ENCODE peak calls at places on chromosomes 11 and 22, in seven cellular contexts. S is GM10248, D is NCI-H774, J is fibroblast of mammary gland, F is kidney glomerular epithelial cell, K is left colon, N is neural progenitor cell. P is an unnamed sample.

GRCh38 chr22:27881404-27881803 is 37.7 kb downstream of the PITPNB start:
- DNase-seq in S (no peak), D (no peak), J (peak), F (no peak), K (no peak), N (peak), P (no peak)

GRCh38 chr11:33976351-33977199 is 75.0 kb upstream of the CAPRIN1 start:
- DNase-seq in S (no peak), D (no peak), J (peak), F (peak), K (no peak), N (no peak), P (no peak)

GRCh38 chr11:16347928-16348685 is 8.2 kb downstream of the SOX6 start:
- DNase-seq in S (no peak), D (no peak), J (peak), F (no peak), K (no peak), N (no peak), P (no peak)

GRCh38 chr22:22818861-22819855 is 68.5 kb upstream of the IGLL5 start:
- DNase-seq in S (peak), D (no peak), J (no peak), F (no peak), K (no peak), N (no peak), P (peak)

GRCh38 chr11:134762248-134763029 is 350.4 kb upstream of the B3GAT1 start:
- DNase-seq in S (peak), D (peak), J (peak), F (no peak), K (no peak), N (no peak), P (no peak)

GRCh38 chr11:123111465-123111864 is 49.5 kb upstream of the HSPA8 start:
- DNase-seq in S (peak), D (peak), J (peak), F (peak), K (no peak), N (peak), P (peak)

GRCh38 chr22:32469799-32470212 is 4.8 kb upstream of the FBXO7 start:
- DNase-seq in S (no peak), D (no peak), J (peak), F (peak), K (no peak), N (no peak), P (no peak)

GRCh38 chr22:36546092-36546804 is 17.3 kb upstream of the EIF3D start:
- DNase-seq in S (peak), D (peak), J (peak), F (peak), K (no peak), N (peak), P (peak)

GRCh38 chr11:77602385-77603105 is 12.8 kb downstream of the AQP11 start:
- DNase-seq in S (no peak), D (no peak), J (peak), F (peak), K (no peak), N (no peak), P (no peak)

GRCh38 chr11:45371251-45371749 is 85.2 kb upstream of the SYT13 start:
- DNase-seq in S (peak), D (peak), J (peak), F (peak), K (no peak), N (peak), P (peak)

GRCh38 chr11:44851496-44851895 is 99.2 kb downstream of the TP53I11 start:
- DNase-seq in S (no peak), D (no peak), J (no peak), F (no peak), K (no peak), N (no peak), P (no peak)

GRCh38 chr11:65435330-65435931 is 12.8 kb downstream of the NEAT1 start:
- DNase-seq in S (no peak), D (no peak), J (peak), F (no peak), K (peak), N (no peak), P (no peak)

GRCh38 chr11:116507849-116508695 is 264.7 kb downstream of the BUD13 start:
- DNase-seq in S (no peak), D (no peak), J (no peak), F (no peak), K (no peak), N (no peak), P (no peak)

GRCh38 chr22:46012182-46012880 is 35.4 kb upstream of the WNT7B start:
- DNase-seq in S (no peak), D (no peak), J (no peak), F (no peak), K (peak), N (no peak), P (no peak)

GRCh38 chr22:31800065-31800464 is 46.2 kb downstream of the DEPDC5 start:
- DNase-seq in S (no peak), D (no peak), J (peak), F (no peak), K (no peak), N (no peak), P (no peak)

GRCh38 chr11:108853864-108854263 is 189.0 kb downstream of the DDX10 start:
- DNase-seq in S (no peak), D (no peak), J (no peak), F (no peak), K (no peak), N (peak), P (peak)

GRCh38 chr22:50481440-50482106 is at the start of gene ADM2:
- DNase-seq in S (peak), D (no peak), J (no peak), F (no peak), K (no peak), N (peak), P (no peak)

GRCh38 chr11:128246364-128247234 is 340.8 kb downstream of the ETS1 start:
- DNase-seq in S (no peak), D (no peak), J (peak), F (no peak), K (no peak), N (peak), P (no peak)

GRCh38 chr11:6757373-6757967 is 14.3 kb downstream of the OR2AG2 start:
- DNase-seq in S (peak), D (peak), J (peak), F (peak), K (peak), N (peak), P (peak)

GRCh38 chr11:108947654-108948570 is 283.0 kb downstream of the DDX10 start:
- DNase-seq in S (no peak), D (no peak), J (peak), F (no peak), K (no peak), N (no peak), P (no peak)

GRCh38 chr11:74018331-74019005 is 9.6 kb upstream of the UCP3 start:
- DNase-seq in S (no peak), D (no peak), J (peak), F (no peak), K (peak), N (no peak), P (no peak)

GRCh38 chr11:22432331-22433065 is 94.3 kb downstream of the SLC17A6 start:
- DNase-seq in S (peak), D (no peak), J (peak), F (no peak), K (no peak), N (peak), P (no peak)

GRCh38 chr11:68471360-68472340 is 11.1 kb downstream of the PPP6R3 start:
- DNase-seq in S (peak), D (no peak), J (peak), F (peak), K (no peak), N (no peak), P (peak)

GRCh38 chr11:66639066-66639813 is 737 bp downstream of the RBM4 start:
- DNase-seq in S (no peak), D (peak), J (peak), F (no peak), K (no peak), N (no peak), P (peak)

GRCh38 chr11:61797263-61797944 is 4.7 kb downstream of the FEN1 start:
- DNase-seq in S (peak), D (peak), J (peak), F (peak), K (peak), N (peak), P (peak)

GRCh38 chr22:45968003-45968650 is 8.8 kb downstream of the WNT7B start:
- DNase-seq in S (no peak), D (no peak), J (peak), F (no peak), K (no peak), N (no peak), P (no peak)

GRCh38 chr22:37563153-37564081 is 3.1 kb downstream of the CDC42EP1 start:
- DNase-seq in S (no peak), D (no peak), J (peak), F (peak), K (peak), N (no peak), P (no peak)

GRCh38 chr11:123194308-123195181 is 503 bp downstream of the CLMP start:
- DNase-seq in S (no peak), D (no peak), J (peak), F (no peak), K (no peak), N (peak), P (no peak)

GRCh38 chr11:119338946-119339580 is 1.6 kb downstream of the C1QTNF5 start:
- DNase-seq in S (no peak), D (no peak), J (no peak), F (no peak), K (no peak), N (no peak), P (no peak)

GRCh38 chr11:122007611-122008071 is 108.4 kb downstream of the BLID start:
- DNase-seq in S (no peak), D (no peak), J (peak), F (no peak), K (peak), N (no peak), P (no peak)

GRCh38 chr11:130578738-130579368 is 130.4 kb downstream of the ADAMTS15 start:
- DNase-seq in S (no peak), D (no peak), J (no peak), F (no peak), K (no peak), N (no peak), P (no peak)

GRCh38 chr11:73519266-73519665 is 78.6 kb downstream of the FAM168A start:
- DNase-seq in S (no peak), D (no peak), J (no peak), F (no peak), K (no peak), N (no peak), P (no peak)

GRCh38 chr11:76208829-76209670 is 2.7 kb upstream of the WNT11 start:
- DNase-seq in S (peak), D (peak), J (peak), F (no peak), K (peak), N (peak), P (peak)

GRCh38 chr11:113618360-113618759 is 87.7 kb downstream of the TMPRSS5 start:
- DNase-seq in S (no peak), D (no peak), J (peak), F (peak), K (no peak), N (no peak), P (no peak)

GRCh38 chr11:12290477-12290922 is 86.9 kb upstream of the PARVA start:
- DNase-seq in S (peak), D (no peak), J (no peak), F (no peak), K (no peak), N (no peak), P (no peak)

GRCh38 chr22:17890245-17890671 is 116.0 kb upstream of the BID start:
- DNase-seq in S (no peak), D (no peak), J (no peak), F (peak), K (peak), N (no peak), P (no peak)

GRCh38 chr11:62193954-62194353 is 3.9 kb downstream of the SCGB1D1 start:
- DNase-seq in S (no peak), D (no peak), J (no peak), F (no peak), K (no peak), N (peak), P (no peak)

P was measured in GM12865.